ENCODE peak calls at places on chromosomes 2 and 18, in four cellular contexts. Y, N, G and I are unnamed samples.

GRCh38 chr2:196955036-196955435 is 28.5 kb upstream of the PGAP1 start:
- DNase-seq in Y (no peak), G (no peak), N (no peak), I (no peak)

GRCh38 chr18:49531678-49532153 is 30.1 kb upstream of the LIPG start:
- DNase-seq in N (no peak), Y (no peak), G (no peak), I (no peak)

GRCh38 chr2:136118819-136119716 is 1.1 kb upstream of the CXCR4 start:
- DNase-seq in N (peak), G (peak), Y (peak), I (no peak)

GRCh38 chr2:55175254-55176093 is 56.6 kb downstream of the CLHC1 start:
- DNase-seq in Y (no peak), G (no peak), N (no peak), I (peak)

GRCh38 chr2:225598922-225599321 is 199.4 kb downstream of the NYAP2 start:
- DNase-seq in G (no peak), N (no peak), Y (no peak), I (no peak)

GRCh38 chr2:140775426-140775825 is 1355.4 kb downstream of the LRP1B start:
- DNase-seq in G (no peak), Y (no peak), N (no peak), I (no peak)

GRCh38 chr2:68411397-68412126 is 46.5 kb downstream of the PLEK start:
- DNase-seq in G (no peak), N (no peak), Y (no peak), I (no peak)

GRCh38 chr2:146417942-146418341 is 1426.9 kb upstream of the ACVR2A start:
- DNase-seq in Y (no peak), G (no peak), N (no peak), I (no peak)

GRCh38 chr2:3603536-3604206 is 8.8 kb downstream of the COLEC11 start:
- DNase-seq in N (no peak), Y (no peak), G (peak), I (no peak)

GRCh38 chr18:8607776-8608682 is 1.2 kb upstream of the RAB12 start:
- DNase-seq in N (no peak), G (no peak), Y (no peak), I (no peak)

GRCh38 chr18:8933714-8934284 is 168.7 kb upstream of the NDUFV2 start:
- DNase-seq in N (no peak), Y (no peak), G (no peak), I (no peak)

GRCh38 chr18:57439617-57439975 is 4.4 kb downstream of the ONECUT2 start:
- DNase-seq in N (no peak), G (no peak), Y (peak), I (no peak)

GRCh38 chr2:41728757-41729338 is 319.0 kb upstream of the PKDCC start:
- DNase-seq in N (no peak), G (no peak), Y (no peak), I (no peak)

GRCh38 chr2:224689539-224689938 is 26.6 kb downstream of the CCDC195 start:
- DNase-seq in N (no peak), G (no peak), Y (no peak), I (no peak)

GRCh38 chr2:239259173-239259572 is 141.6 kb downstream of the HDAC4 start:
- DNase-seq in G (peak), N (no peak), Y (no peak), I (no peak)

GRCh38 chr2:45802739-45803138 is 151.3 kb downstream of the PRKCE start:
- DNase-seq in G (no peak), N (no peak), Y (no peak), I (no peak)

GRCh38 chr2:183404392-183404791 is 280.1 kb downstream of the NUP35 start:
- DNase-seq in G (peak), N (no peak), Y (peak), I (no peak)

GRCh38 chr2:121821476-121822158 is 66.2 kb downstream of the TSN start:
- DNase-seq in G (no peak), N (no peak), Y (no peak), I (no peak)

GRCh38 chr2:233247116-233247515 is 4.4 kb upstream of the ATG16L1 start:
- DNase-seq in Y (no peak), N (no peak), G (no peak), I (no peak)

GRCh38 chr2:188517549-188518255 is 226.0 kb downstream of the GULP1 start:
- DNase-seq in G (no peak), Y (no peak), N (no peak), I (no peak)

GRCh38 chr2:203720011-203720410 is 13.6 kb downstream of the CD28 start:
- DNase-seq in N (no peak), Y (no peak), G (no peak), I (no peak)

GRCh38 chr2:55454121-55454520 is 34.5 kb upstream of the CCDC88A start:
- DNase-seq in Y (no peak), G (no peak), N (no peak), I (no peak)

GRCh38 chr2:54048117-54048785 is 67.2 kb upstream of the ACYP2 start:
- DNase-seq in N (no peak), G (no peak), Y (no peak), I (no peak)

GRCh38 chr2:160299540-160299939 is 99.5 kb upstream of the ITGB6 start:
- DNase-seq in Y (no peak), G (no peak), N (no peak), I (no peak)

GRCh38 chr18:34660572-34660971 is 49.5 kb upstream of the DTNA start:
- DNase-seq in G (no peak), Y (no peak), N (no peak), I (no peak)

GRCh38 chr18:69580107-69580506 is 179.4 kb downstream of the DOK6 start:
- DNase-seq in Y (no peak), N (no peak), G (no peak), I (no peak)

GRCh38 chr2:143830476-143830875 is 689.4 kb downstream of the ZEB2 start:
- DNase-seq in Y (no peak), G (no peak), N (no peak), I (no peak)

GRCh38 chr2:241860184-241861078 is 1.7 kb upstream of the PDCD1 start:
- DNase-seq in Y (peak), G (peak), N (no peak), I (no peak)

GRCh38 chr18:22432672-22433137 is 15.0 kb upstream of the CTAGE1 start:
- DNase-seq in Y (no peak), G (no peak), N (no peak), I (no peak)

GRCh38 chr2:10987861-10988260 is 76.1 kb downstream of the KCNF1 start:
- DNase-seq in G (no peak), N (no peak), Y (no peak), I (no peak)

GRCh38 chr2:58539973-58540372 is 298.8 kb upstream of the FANCL start:
- DNase-seq in Y (no peak), N (no peak), G (no peak), I (no peak)

GRCh38 chr2:237177052-237177451 is 91.4 kb downstream of the COPS8 start:
- DNase-seq in Y (no peak), N (no peak), G (no peak), I (no peak)

GRCh38 chr2:236176417-236176816 is 8.2 kb upstream of the GBX2 start:
- DNase-seq in N (no peak), G (no peak), Y (no peak), I (no peak)

GRCh38 chr2:62306751-62307468 is 111.0 kb downstream of the B3GNT2 start:
- DNase-seq in G (peak), Y (no peak), N (peak), I (no peak)

GRCh38 chr2:230902180-230902899 is 22.7 kb downstream of the GPR55 start:
- DNase-seq in G (peak), N (no peak), Y (no peak), I (no peak)

GRCh38 chr2:96145028-96145939 is at the start of gene DUSP2:
- DNase-seq in Y (peak), G (peak), N (peak), I (peak)
- TF ChIP-seq POLR2AphosphoS5 in Y (peak), G (peak), N (peak), I (peak)

GRCh38 chr18:37297106-37297505 is 268.5 kb downstream of the CELF4 start:
- DNase-seq in Y (no peak), G (no peak), N (no peak), I (no peak)

GRCh38 chr18:37303009-37303408 is 262.6 kb downstream of the CELF4 start:
- DNase-seq in Y (no peak), N (no peak), G (no peak), I (no peak)

GRCh38 chr18:37302519-37302918 is 263.1 kb downstream of the CELF4 start:
- DNase-seq in G (no peak), Y (no peak), N (no peak), I (no peak)

GRCh38 chr18:37298816-37299215 is 266.8 kb downstream of the CELF4 start:
- DNase-seq in N (no peak), Y (no peak), G (no peak), I (no peak)

DNA sequence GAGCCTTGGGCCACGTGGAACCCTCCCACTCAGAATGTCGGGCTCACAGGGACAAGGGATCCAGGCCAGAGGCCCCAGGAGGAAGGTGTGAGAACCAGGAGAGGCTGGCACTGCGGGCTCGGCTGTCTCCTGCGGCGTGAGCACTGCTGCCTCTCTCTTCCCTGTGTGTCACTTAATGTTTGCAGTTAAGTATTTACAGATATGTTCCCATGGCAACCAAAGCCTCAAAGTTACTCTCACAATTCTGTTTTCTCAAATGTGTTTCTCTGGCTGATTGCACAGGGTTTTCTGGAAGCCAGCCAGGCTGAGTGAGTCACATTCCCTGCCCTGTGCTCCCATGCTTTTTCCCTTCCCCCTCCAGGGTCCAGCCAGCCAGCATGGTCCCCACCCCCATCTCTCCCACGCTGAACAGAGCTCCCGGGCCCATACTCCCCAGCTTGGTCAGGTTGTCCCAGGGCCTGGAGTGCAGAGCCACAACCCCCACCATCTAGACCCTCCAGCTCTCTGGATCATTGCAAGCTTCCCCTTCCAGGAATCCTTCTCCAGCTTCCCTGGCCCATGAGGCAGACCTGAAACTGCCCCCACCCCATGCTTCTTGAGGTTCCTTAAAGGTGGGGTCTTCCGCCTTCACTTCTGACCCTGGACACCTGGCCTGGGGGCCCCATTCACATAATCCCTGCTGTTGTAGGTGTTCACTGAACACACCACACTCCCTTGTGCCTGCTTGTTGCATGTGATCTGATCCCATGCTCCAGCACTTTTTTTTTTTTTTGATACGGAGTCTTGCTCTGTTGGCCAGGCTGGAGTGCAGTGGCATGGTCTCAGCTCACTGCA is 265.9 kb downstream of the CELF4 start:
- DNase-seq in G (no peak), Y (peak), N (peak), I (no peak)
- TF ChIP-seq POLR2A in G (no peak), Y (no peak), N (no peak), I (no peak)

DNA sequence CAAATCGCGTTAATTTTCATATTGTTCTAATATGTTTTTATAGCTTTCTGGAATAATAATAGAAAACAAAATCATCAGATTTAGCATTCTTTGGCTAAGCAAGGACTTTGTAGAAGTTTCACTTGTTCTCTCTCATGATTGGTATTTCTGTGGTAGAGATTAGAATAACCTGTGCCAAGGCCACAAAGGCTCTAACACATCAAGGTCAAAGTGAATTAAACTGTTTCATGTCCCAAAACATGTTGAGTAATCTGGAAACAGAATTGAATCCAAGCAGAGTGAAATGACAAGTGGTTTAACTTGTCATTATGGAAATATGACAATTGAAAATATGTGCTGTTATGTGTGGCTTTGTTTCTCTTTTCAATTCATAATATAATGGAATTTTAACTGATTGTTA is 617.4 kb downstream of the CCDC85A start:
- DNase-seq in Y (no peak), G (no peak), N (no peak), I (no peak)
- TF ChIP-seq POLR2AphosphoS5 in Y (no peak), G (no peak), N (no peak), I (no peak)

DNA sequence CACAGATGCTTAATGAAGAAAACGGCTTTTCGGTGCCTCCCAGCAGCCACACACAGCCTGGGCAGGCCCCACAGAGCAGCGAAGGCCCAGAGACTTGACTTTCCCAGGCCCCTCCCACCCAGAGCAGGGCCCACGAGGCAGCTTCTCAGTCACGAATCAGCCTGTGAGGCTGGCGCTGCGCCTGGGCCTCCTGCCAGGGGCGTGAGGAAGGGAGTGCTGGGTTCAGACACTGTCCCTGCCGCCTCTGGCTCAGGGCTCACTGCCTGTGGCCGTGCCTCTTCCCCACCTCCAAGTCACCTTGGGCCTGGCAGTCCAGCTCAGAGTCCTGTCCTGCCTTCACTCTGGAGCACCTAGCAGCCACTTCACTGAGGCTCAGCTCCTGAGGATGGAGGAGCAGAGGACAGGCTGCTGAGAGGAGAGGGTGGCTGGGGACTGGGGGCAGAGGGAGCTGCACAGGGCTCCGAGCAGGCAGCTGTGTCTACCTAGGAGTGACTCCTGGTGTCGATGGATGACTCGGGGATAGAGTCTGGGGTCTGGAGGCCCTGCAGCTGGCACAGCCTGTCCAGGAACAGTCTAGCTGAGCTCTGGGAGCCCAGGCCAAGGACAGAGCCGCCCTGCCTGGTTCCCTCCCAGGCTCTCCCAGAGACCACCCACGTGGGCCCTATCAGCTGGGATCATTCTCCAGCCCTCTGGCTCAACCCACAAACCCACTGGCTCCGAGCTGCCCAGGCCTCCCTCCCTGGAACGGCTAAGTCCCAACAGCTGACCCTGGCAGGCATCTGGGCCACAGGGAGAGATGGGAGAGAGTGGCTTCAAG is 36.4 kb upstream of the FOSL2 start:
- DNase-seq in G (peak), N (peak), Y (peak), I (no peak)
- TF ChIP-seq POLR2A in G (no peak), N (peak), Y (no peak), I (no peak)

GRCh38 chr2:66574701-66575624 is 140.0 kb downstream of the MEIS1 start:
- DNase-seq in Y (no peak), G (no peak), N (peak), I (no peak)
- TF ChIP-seq POLR2AphosphoS5 in Y (peak), G (no peak), N (peak), I (no peak)

DNA sequence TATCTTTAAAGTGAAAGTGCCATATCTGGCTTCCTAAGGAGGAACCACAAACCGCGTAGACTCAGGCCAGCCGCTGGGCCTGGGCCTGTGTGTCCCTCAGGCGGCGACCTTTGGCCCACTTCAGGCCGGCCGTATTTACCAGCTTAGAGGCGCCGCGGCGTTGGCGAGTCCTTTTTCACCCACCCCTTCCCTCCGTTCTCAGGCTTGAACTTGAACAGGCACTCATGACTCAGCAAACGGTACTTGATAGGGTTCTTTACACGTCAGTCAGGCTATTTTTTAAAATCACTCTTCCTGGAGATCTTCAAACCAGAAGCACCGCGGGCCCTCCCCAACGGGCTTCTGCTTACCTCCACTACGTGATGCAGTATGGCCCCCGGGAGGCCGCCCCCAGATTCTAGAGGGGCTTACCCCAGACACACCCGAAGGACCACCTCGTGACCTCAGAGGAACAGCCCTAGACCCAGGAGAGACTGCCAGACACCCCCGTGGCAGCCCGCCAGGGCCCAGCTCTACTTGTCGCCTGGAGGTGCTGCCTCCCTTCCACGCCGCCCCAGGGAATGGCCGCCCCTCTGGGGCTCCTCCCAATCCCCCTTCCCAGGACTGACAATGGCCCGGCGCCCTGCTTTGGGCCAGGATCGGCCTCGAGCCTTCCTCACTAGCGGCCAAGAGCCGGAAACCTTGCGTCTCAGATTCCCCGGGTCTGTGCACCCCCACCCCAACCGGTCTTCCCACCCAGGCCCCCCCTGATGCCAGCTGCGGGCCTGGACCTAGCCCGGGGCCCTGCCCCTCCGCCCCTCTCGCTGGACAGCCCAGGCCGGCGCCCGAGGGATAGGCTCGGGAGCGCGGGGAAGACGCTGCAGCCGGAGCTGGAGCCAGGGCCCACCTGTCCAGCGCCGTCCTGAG is 33.8 kb upstream of the IMPA2 start:
- DNase-seq in Y (peak), N (peak), G (peak), I (peak)
- TF ChIP-seq POLR2A in Y (no peak), N (peak), G (no peak), I (no peak)

DNA sequence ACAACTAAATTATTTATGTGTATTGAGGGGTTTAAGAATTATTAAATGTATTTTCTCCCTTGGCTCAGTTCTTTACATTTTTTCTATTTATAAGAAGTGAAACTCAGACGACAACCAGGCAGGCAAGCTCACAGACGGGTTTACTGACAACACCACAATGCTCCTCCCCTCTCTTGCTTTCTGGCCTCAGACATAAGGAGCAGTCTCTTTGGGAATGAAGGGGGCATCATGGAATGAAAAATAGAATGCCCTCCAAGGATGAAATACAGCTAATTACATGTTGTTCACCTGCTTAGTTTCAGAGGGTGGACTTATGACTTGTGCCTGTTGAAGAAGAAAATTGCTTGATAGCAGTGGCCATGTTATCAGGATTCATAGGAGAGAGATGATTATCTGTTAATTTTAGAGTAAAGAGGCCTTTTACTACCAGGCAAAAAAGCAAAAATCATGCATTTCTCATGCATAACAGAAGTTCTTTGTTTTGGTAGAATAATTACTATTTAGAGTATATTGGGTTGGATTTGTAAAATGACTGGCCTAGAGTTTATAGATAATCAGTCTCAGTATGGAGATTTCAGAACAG is 172.1 kb upstream of the LRRTM1 start:
- DNase-seq in N (no peak), Y (no peak), G (no peak), I (no peak)
- TF ChIP-seq POLR2AphosphoS5 in N (no peak), Y (no peak), G (no peak), I (no peak)

DNA sequence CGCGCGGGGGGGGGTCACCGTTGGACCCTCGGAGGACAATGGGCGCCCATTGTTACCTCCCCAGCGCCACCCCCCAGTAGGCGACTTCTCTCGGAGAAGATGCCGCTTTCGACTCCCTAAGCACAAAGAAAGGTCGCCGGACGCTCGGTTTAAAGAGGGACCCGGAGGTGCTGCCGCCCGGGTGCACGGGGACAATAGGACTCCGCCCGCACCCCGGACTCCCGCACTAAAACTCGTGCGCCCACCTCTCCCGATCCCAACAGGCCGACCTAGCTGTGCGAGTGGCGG is 318 bp upstream of the CDC42EP3 start:
- DNase-seq in Y (no peak), N (no peak), G (no peak), I (no peak)
- TF ChIP-seq POLR2A in Y (no peak), N (no peak), G (no peak), I (no peak)